ENCODE peak calls at places on chromosomes 12 and 14, in four cellular contexts. I is ovary, N is HL-60, B is pancreas. F is an unnamed sample.

GRCh38 chr12:120659151-120659525 is 18.7 kb downstream of the CABP1 start:
- DNase-seq in B (no peak), N (no peak), I (no peak), F (no peak)

GRCh38 chr14:49637534-49638078 is 2.6 kb upstream of the DNAAF2 start:
- DNase-seq in N (no peak), I (no peak), B (no peak), F (no peak)

GRCh38 chr14:69715725-69716482 is 51.0 kb upstream of the SRSF5 start:
- DNase-seq in B (peak), I (peak), N (peak), F (no peak)

GRCh38 chr14:66503532-66503931 is 4.4 kb upstream of the GPHN start:
- DNase-seq in B (no peak), N (no peak), I (no peak), F (no peak)

GRCh38 chr12:108854055-108854452 is 3.3 kb downstream of the SSH1 start:
- DNase-seq in I (no peak), N (peak), B (peak), F (no peak)

GRCh38 chr12:51951843-51952722 is 584 bp downstream of the ACVR1B start:
- DNase-seq in N (no peak), B (peak), I (peak), F (no peak)

GRCh38 chr12:125772403-125772802 is 707.2 kb downstream of the AACS start:
- DNase-seq in N (no peak), B (no peak), I (no peak), F (no peak)

GRCh38 chr14:102986810-102987579 is 64.5 kb downstream of the AMN start:
- DNase-seq in B (no peak), I (no peak), N (no peak), F (no peak)

GRCh38 chr12:121883315-121883660 is 5.3 kb upstream of the PSMD9 start:
- DNase-seq in B (no peak), N (no peak), I (no peak), F (no peak)

GRCh38 chr14:61125314-61126082 is 144.5 kb downstream of the SLC38A6 start:
- DNase-seq in N (no peak), B (no peak), I (no peak), F (no peak)

GRCh38 chr12:89261982-89262381 is 90.3 kb downstream of the DUSP6 start:
- DNase-seq in N (no peak), I (no peak), B (no peak), F (no peak)

GRCh38 chr12:52667509-52667908 is 12.7 kb downstream of the KRT1 start:
- DNase-seq in I (no peak), N (no peak), B (no peak), F (no peak)

GRCh38 chr12:107649615-107650014 is 36.0 kb upstream of the PWP1 start:
- DNase-seq in I (no peak), N (no peak), B (no peak), F (no peak)

GRCh38 chr12:57089259-57090245 is 638 bp downstream of the NAB2 start:
- DNase-seq in N (peak), I (peak), B (peak), F (no peak)

GRCh38 chr12:92600052-92600451 is 102.7 kb upstream of the PLEKHG7 start:
- DNase-seq in N (no peak), I (no peak), B (no peak), F (no peak)
- H3K4me3 ChIP-seq in N (no peak), I (no peak), B (no peak), F (no peak)

GRCh38 chr12:116708826-116709756 is 28.8 kb downstream of the SPRING1 start:
- DNase-seq in N (peak), B (peak), I (peak), F (peak)
- H3K4me3 ChIP-seq in N (no peak), B (no peak), I (no peak), F (peak)

DNA sequence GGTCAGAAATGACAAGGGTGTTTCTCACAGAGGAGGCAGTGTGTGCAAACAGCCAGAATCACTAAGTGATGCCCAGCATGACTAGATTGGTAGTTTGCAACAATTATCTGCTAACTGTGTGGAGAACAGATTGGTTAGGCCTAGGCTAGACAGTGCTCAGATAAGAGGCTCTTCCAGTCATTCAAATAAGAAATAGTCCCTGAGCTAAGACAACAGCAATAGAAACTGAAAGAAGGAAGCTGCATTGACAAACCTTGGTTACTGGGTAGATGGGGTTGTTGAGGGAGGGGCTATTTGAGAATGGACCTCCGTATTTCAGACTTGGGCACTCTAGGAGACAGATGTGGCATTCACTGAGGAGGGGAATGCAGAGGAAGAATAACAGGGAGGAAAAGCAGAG is 255.0 kb upstream of the NPAS3 start:
- DNase-seq in I (no peak), B (no peak), N (no peak), F (no peak)
- H3K4me3 ChIP-seq in I (no peak), B (no peak), N (no peak), F (no peak)

GRCh38 chr12:64670039-64670438 is 59.7 kb downstream of the RASSF3 start:
- DNase-seq in N (no peak), B (no peak), I (no peak), F (no peak)

GRCh38 chr12:64670856-64671639 is 60.8 kb downstream of the RASSF3 start:
- DNase-seq in N (no peak), B (no peak), I (no peak), F (no peak)

GRCh38 chr12:64666054-64666914 is 56.0 kb downstream of the RASSF3 start:
- DNase-seq in B (no peak), I (no peak), N (no peak), F (no peak)

GRCh38 chr12:64671682-64672081 is 61.4 kb downstream of the RASSF3 start:
- DNase-seq in I (no peak), B (no peak), N (no peak), F (no peak)

DNA sequence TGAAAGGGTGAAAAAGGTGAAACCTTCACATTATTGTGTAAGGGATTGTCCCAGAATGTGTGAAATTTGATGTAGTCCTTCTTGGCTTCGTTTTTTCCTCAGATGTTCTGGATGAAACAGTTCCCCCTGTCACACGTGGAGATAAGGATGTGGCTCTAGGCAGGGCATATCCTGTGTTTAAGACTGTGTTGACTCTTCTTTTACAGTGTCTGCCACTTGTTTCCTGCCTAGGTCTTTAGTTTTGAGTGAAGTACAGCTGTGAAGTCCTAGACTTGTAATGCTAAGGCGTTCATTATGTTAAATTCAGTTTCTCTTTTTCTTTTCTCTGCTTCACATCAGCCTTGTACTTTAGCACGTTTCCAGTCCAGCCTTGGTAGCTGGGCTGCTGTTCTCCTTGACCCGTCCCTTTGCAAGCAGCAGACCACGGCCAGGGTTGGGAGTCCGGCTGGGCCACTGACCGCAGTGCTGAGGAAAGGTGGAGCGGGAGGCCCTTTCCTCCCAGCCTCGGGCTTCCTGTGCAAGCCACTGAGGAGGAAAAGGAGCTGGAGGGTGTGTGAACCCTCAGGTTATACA is 59.1 kb downstream of the RASSF3 start:
- DNase-seq in B (no peak), N (peak), I (peak), F (no peak)
- H3K4me3 ChIP-seq in B (no peak), N (no peak), I (no peak), F (no peak)

GRCh38 chr12:42893196-42893595 is 303.6 kb upstream of the PRICKLE1 start:
- DNase-seq in N (no peak), B (no peak), I (no peak), F (no peak)
- H3K4me3 ChIP-seq in N (no peak), B (no peak), I (no peak), F (no peak)

DNA sequence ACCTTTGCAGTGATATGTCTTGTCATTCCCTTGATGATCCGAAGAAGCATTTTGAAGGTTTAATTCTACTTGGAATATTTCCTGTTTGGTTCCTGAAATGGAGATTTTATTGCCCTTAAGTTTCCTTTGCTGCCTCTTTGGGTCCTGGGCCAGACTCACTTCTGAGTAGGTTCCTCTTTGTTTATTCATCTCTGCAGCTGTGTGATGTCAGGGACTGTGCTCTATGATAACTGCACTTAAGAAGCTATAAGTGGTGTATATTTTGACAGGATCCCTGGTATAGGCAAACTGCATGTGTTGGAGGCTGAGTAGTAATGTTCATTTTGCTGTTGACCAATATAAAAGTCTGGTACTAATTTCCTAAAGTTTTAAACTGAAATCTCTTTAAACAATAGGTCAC is at the start of gene KLRC4:
- DNase-seq in N (peak), I (no peak), B (no peak), F (no peak)
- H3K4me3 ChIP-seq in N (no peak), I (no peak), B (no peak), F (no peak)

GRCh38 chr12:38904932-38905479 is 385 bp downstream of the CPNE8 start:
- DNase-seq in I (peak), N (peak), B (peak), F (peak)

GRCh38 chr12:38906482-38907170 is 1.2 kb upstream of the CPNE8 start:
- DNase-seq in N (peak), I (peak), B (peak), F (peak)

GRCh38 chr12:38905480-38906351 is at the start of gene CPNE8:
- DNase-seq in I (peak), N (no peak), B (peak), F (peak)

GRCh38 chr12:38903596-38903995 is 1.8 kb downstream of the CPNE8 start:
- DNase-seq in B (no peak), I (no peak), N (no peak), F (no peak)

DNA sequence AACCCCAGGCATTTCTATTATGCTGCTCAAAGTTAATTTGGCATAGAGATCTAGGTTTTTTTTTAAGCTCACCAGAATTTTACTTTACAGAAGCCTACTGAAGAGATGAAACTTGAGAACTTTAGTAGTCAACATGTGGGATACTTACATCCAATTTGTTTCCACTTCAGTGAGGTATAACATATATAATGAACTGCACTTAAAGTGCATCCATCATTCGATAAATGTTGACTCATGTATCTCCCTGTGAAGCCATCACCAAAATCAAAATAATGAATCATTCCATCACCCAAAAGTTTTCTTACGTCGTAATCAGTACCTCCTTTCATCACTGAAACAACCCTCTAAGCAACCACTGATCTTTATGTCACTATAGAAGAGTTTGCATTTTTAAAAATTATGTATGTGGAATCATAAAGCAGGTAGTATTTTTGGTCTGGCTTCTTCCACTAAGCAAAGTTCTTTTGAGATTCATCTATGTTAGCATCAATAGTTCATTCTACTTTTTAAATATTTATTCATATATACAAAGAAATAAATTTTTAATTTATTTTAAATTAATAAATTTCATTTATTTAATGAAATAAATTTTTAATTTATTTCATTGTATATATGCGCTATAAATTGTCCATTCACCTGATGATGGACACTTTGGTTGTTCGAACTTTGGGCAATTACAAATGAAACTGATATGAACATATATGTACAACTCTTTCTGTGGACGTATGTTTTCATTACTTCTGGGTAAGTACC is 2.0 kb upstream of the CPNE8 start:
- DNase-seq in B (no peak), I (no peak), N (no peak), F (no peak)
- H3K4me3 ChIP-seq in B (peak), I (peak), N (peak), F (peak)